ENCODE peak calls at places on chromosome 14, in five cellular contexts. A, O, M, C and I are unnamed samples.

GRCh38 chr14:73851567-73852382 is at the start of gene PTGR2:
- DNase-seq in C (peak; percentile 97), A (peak; percentile 97), M (peak; percentile 98), O (peak; percentile 98), I (peak; percentile 97)

GRCh38 chr14:96267336-96267735 is 11.3 kb downstream of the BDKRB1 start:
- DNase-seq in O (no peak), C (peak; percentile 49), M (no peak), A (no peak), I (no peak)

GRCh38 chr14:67385618-67386017 is 25.5 kb downstream of the EIF2S1 start:
- DNase-seq in M (no peak), O (no peak), A (no peak), C (no peak), I (no peak)

GRCh38 chr14:29126361-29126760 is 359.8 kb downstream of the FOXG1 start:
- DNase-seq in O (no peak), C (no peak), M (no peak), A (no peak), I (no peak)

GRCh38 chr14:63962896-63963295 is 110.1 kb downstream of the SYNE2 start:
- DNase-seq in M (no peak), A (no peak), C (no peak), O (no peak), I (no peak)

GRCh38 chr14:101045511-101045910 is 142.0 kb upstream of the RTL1 start:
- DNase-seq in C (no peak), M (no peak), O (no peak), A (no peak), I (no peak)

GRCh38 chr14:28308727-28309126 is 457.9 kb upstream of the FOXG1 start:
- DNase-seq in M (no peak), C (no peak), A (no peak), O (no peak), I (no peak)

GRCh38 chr14:33916663-33917565 is 34.0 kb downstream of the EGLN3 start:
- DNase-seq in M (no peak), O (no peak), C (peak; percentile 32), A (no peak), I (no peak)

GRCh38 chr14:98957211-98958047 is 314.6 kb downstream of the BCL11B start:
- DNase-seq in O (peak; percentile 57), M (peak; percentile 75), C (peak; percentile 51), A (no peak), I (peak; percentile 51)

GRCh38 chr14:104681689-104682074 is 7.7 kb upstream of the INF2 start:
- DNase-seq in C (peak; percentile 89), A (peak; percentile 79), M (peak; percentile 89), O (peak; percentile 94), I (peak; percentile 92)

GRCh38 chr14:99726538-99727095 is 42.5 kb downstream of the CYP46A1 start:
- DNase-seq in M (no peak), C (no peak), O (no peak), A (no peak), I (no peak)

GRCh38 chr14:101132588-101132987 is 229.1 kb upstream of the RTL1 start:
- DNase-seq in A (no peak), O (no peak), M (peak; percentile 32), C (no peak), I (no peak)

GRCh38 chr14:79253576-79253975 is 957.7 kb downstream of the DIO2 start:
- DNase-seq in M (no peak), O (no peak), C (no peak), A (no peak), I (no peak)

GRCh38 chr14:38080696-38081095 is 127.0 kb upstream of the SSTR1 start:
- DNase-seq in A (no peak), M (no peak), C (no peak), O (no peak), I (no peak)
- H3K4me3 ChIP-seq in A (no peak overlapping the region), M (no peak overlapping the region), C (no peak overlapping the region), O (no peak overlapping the region), I (no peak overlapping the region)

GRCh38 chr14:94716976-94717375 is 52.9 kb downstream of the GSC start:
- DNase-seq in A (no peak), M (no peak), C (no peak), O (no peak), I (no peak)

GRCh38 chr14:94713115-94713514 is 56.8 kb downstream of the GSC start:
- DNase-seq in C (no peak), A (no peak), M (no peak), O (no peak), I (no peak)

GRCh38 chr14:94722397-94722796 is 47.5 kb downstream of the GSC start:
- DNase-seq in C (no peak), M (no peak), A (no peak), O (no peak), I (no peak)

DNA sequence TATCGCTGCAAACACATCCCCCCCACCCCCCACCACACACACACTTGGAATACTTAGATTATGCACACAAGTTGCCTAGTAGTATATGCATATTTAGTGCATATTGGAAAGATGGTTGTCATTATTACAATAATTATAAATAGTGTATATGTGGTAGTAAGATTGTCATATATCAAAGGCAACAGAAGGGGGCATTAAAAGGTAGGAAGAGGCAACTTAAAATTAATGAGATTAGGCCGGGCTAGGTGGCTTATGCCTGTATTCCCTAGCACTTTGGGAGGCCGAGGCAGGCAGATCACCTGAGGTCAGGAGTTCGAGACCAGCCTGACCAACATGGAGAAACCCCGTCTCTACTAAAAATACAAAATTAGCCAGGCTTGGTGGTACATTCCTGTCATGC is 52.1 kb downstream of the GSC start:
- DNase-seq in A (no peak), C (no peak), M (no peak), O (no peak), I (no peak)
- TF ChIP-seq CTCF in A (no peak), C (no peak), M (no peak), O (no peak), I (no peak)

DNA sequence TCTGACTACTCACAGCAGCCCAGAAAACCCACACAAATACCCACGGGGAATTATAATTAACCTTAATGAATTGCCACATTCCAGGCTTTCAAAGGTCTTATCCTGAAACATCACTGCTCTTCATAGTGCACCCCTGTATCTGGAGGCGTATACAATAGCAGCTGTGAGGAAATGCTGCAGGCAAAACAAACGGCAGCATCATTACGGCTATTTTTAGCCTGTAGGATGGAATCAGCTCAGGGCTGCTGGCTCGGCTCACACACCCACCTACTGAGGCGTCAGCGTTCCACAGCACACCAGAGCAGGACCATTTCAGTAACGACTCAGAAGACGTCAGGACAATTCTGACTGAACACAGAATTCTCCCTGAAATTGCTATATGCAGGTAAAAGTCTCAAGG is 648.4 kb downstream of the RPS29 start:
- DNase-seq in C (no peak), A (no peak), O (no peak), M (no peak), I (no peak)
- H3K27ac ChIP-seq in C (no peak overlapping the region), A (no peak overlapping the region), O (no peak overlapping the region), M (no peak overlapping the region), I (no peak overlapping the region)

GRCh38 chr14:105864116-105864515 is 337.7 kb downstream of the TMEM121 start:
- DNase-seq in O (no peak), C (peak; percentile 2), A (no peak), M (no peak), I (no peak)
- H3K4me3 ChIP-seq in O (no peak overlapping the region), C (no peak overlapping the region), A (no peak overlapping the region), M (no peak overlapping the region), I (no peak overlapping the region)